ENCODE peak calls at places on chromosomes 3 and 15, in four cellular contexts. A is fibroblast of the conjunctiva, Z is T-helper 2 cell, R is NCI-H2081. M is an unnamed sample.

GRCh38 chr3:69283496-69283895 is 102.4 kb downstream of the FRMD4B start:
- DNase-seq in A (no peak), R (no peak), Z (no peak), M (no peak)

GRCh38 chr3:12983326-12983725 is 89.9 kb downstream of the IQSEC1 start:
- DNase-seq in A (no peak), R (no peak), Z (no peak), M (no peak)

GRCh38 chr3:11198495-11198894 is 44.2 kb downstream of the HRH1 start:
- DNase-seq in R (no peak), A (no peak), Z (no peak), M (no peak)

GRCh38 chr3:32484437-32484836 is 18.2 kb downstream of the CMTM6 start:
- DNase-seq in A (no peak), R (no peak), Z (no peak), M (no peak)

GRCh38 chr3:6204891-6205290 is 656.0 kb upstream of the GRM7 start:
- DNase-seq in R (no peak), Z (no peak), A (no peak), M (no peak)

GRCh38 chr3:194089357-194090177 is 46.4 kb upstream of the HES1 start:
- DNase-seq in A (peak; percentile 92), R (no peak), Z (no peak), M (peak; percentile 80)

GRCh38 chr3:101375586-101375985 is 55.2 kb upstream of the IMPG2 start:
- DNase-seq in Z (no peak), A (no peak), R (no peak), M (no peak)

GRCh38 chr3:28677581-28677980 is 329.0 kb upstream of the AZI2 start:
- DNase-seq in R (no peak), Z (no peak), A (no peak), M (no peak)

GRCh38 chr3:53084310-53085001 is 38.6 kb upstream of the SFMBT1 start:
- DNase-seq in R (peak; percentile 1), Z (no peak), A (no peak), M (peak; percentile 43)

GRCh38 chr15:77859491-77860060 is 217.9 kb downstream of the TBC1D2B start:
- DNase-seq in R (no peak), A (no peak), Z (no peak), M (peak; percentile 4)

GRCh38 chr15:91469627-91470567 is 369.8 kb downstream of the SV2B start:
- DNase-seq in A (no peak), R (no peak), Z (no peak), M (peak; percentile 46)

GRCh38 chr15:101497484-101498034 is 8.1 kb upstream of the PCSK6 start:
- DNase-seq in A (no peak), R (no peak), Z (no peak), M (no peak)

GRCh38 chr3:141795311-141795710 is 32.1 kb downstream of the GRK7 start:
- DNase-seq in R (no peak), Z (no peak), A (no peak), M (no peak)

GRCh38 chr3:194640829-194641228 is 7.6 kb upstream of the TMEM44 start:
- DNase-seq in Z (no peak), A (no peak), R (no peak), M (no peak)

GRCh38 chr3:160963949-160964348 is 141.2 kb downstream of the B3GALNT1 start:
- DNase-seq in R (no peak), A (no peak), Z (no peak), M (no peak)

GRCh38 chr15:41494190-41494921 is 682 bp downstream of the ITPKA start:
- DNase-seq in A (no peak), Z (no peak), R (peak; percentile 42), M (peak; percentile 55)

GRCh38 chr15:66133247-66133646 is 120.3 kb downstream of the MEGF11 start:
- DNase-seq in Z (no peak), R (no peak), A (no peak), M (no peak)

GRCh38 chr15:32959077-32959476 is 235.4 kb downstream of the FMN1 start:
- DNase-seq in Z (no peak), A (no peak), R (no peak), M (no peak)